ENCODE peak calls at places on chromosomes 5 and 9, in five cellular contexts. J, S, F, U and B are unnamed samples.

GRCh38 chr9:121288557-121288873 is 20.6 kb downstream of the GSN start:
- DNase-seq in F (no peak), J (no peak), S (no peak), U (no peak), B (no peak)

GRCh38 chr5:44365351-44365750 is 23.9 kb downstream of the FGF10 start:
- DNase-seq in F (no peak), S (no peak), J (no peak), U (no peak), B (no peak)

GRCh38 chr5:31537856-31538255 is 5.8 kb downstream of the C5orf22 start:
- DNase-seq in J (no peak), S (no peak), F (no peak), U (no peak), B (no peak)

GRCh38 chr9:118482311-118482710 is 778.1 kb downstream of the TLR4 start:
- DNase-seq in S (no peak), J (no peak), F (no peak), U (no peak), B (no peak)

GRCh38 chr9:87227456-87227855 is 270.2 kb upstream of the DAPK1 start:
- DNase-seq in J (no peak), U (no peak), S (no peak), F (no peak), B (no peak)

GRCh38 chr9:131423171-131423581 is 29.3 kb downstream of the PRRC2B start:
- DNase-seq in J (peak; percentile 55), F (peak; percentile 17), U (peak; percentile 91), S (no peak), B (peak; percentile 44)

GRCh38 chr5:14574891-14575496 is 6.6 kb upstream of the OTULINL start:
- DNase-seq in S (no peak), F (no peak), J (peak; percentile 9), U (peak; percentile 83), B (no peak)

GRCh38 chr5:1056611-1057484 is 48.2 kb downstream of the NKD2 start:
- DNase-seq in F (no peak), U (no peak), S (no peak), J (no peak), B (no peak)

GRCh38 chr5:34803974-34804373 is 35.0 kb upstream of the TTC23L start:
- DNase-seq in U (no peak), F (no peak), J (no peak), S (no peak), B (no peak)

GRCh38 chr9:111730937-111731567 is 63.7 kb downstream of the SHOC1 start:
- DNase-seq in U (no peak), F (no peak), S (no peak), J (peak; percentile 29), B (no peak)

GRCh38 chr5:141524604-141525597 is 36.0 kb downstream of the PCDHGC5 start:
- DNase-seq in J (peak; percentile 90), U (peak; percentile 85), F (peak; percentile 39), S (peak; percentile 37), B (peak; percentile 88)

GRCh38 chr9:91391426-91392217 is 29.9 kb upstream of the AUH start:
- DNase-seq in S (no peak), J (peak; percentile 1), U (no peak), F (no peak), B (peak; percentile 42)

GRCh38 chr9:33320568-33321261 is 30.4 kb downstream of the NFX1 start:
- DNase-seq in U (no peak), F (no peak), J (no peak), S (no peak), B (peak; percentile 12)

GRCh38 chr9:129235041-129235930 is 57.2 kb upstream of the IER5L start:
- DNase-seq in U (no peak), S (no peak), F (no peak), J (no peak), B (no peak)

GRCh38 chr9:87684627-87685204 is 41.2 kb upstream of the CTSL start:
- DNase-seq in U (no peak), J (peak; percentile 25), S (no peak), F (no peak), B (peak; percentile 55)

GRCh38 chr5:72848474-72849428 is 32.3 kb downstream of the TNPO1 start:
- DNase-seq in F (peak; percentile 37), J (peak; percentile 65), U (peak; percentile 15), S (peak; percentile 26), B (peak; percentile 45)

GRCh38 chr5:11467588-11467987 is 436.7 kb downstream of the CTNND2 start:
- DNase-seq in F (no peak), S (no peak), J (no peak), U (no peak), B (no peak)

GRCh38 chr9:134807726-134808125 is 72.9 kb upstream of the FCN2 start:
- DNase-seq in F (no peak), S (no peak), U (no peak), J (no peak), B (peak; percentile 25)

GRCh38 chr5:136769900-136770684 is 404.7 kb upstream of the TRPC7 start:
- DNase-seq in J (peak; percentile 81), S (no peak), U (peak; percentile 48), F (no peak), B (peak; percentile 56)

GRCh38 chr5:57804007-57804444 is 321.4 kb upstream of the ACTBL2 start:
- DNase-seq in U (no peak), F (no peak), S (no peak), J (no peak), B (no peak)

GRCh38 chr5:17105744-17106450 is 111.5 kb upstream of the BASP1 start:
- DNase-seq in U (no peak), F (no peak), J (no peak), S (no peak), B (no peak)

GRCh38 chr9:120956862-120957261 is 30.3 kb upstream of the TRAF1 start:
- DNase-seq in J (no peak), U (no peak), F (no peak), S (no peak), B (no peak)